ENCODE peak calls at places on chromosomes 12 and 14, in five cellular contexts. M is neural crest cell, D is upper lobe of right lung, G is fibroblast of lung, R is psoas muscle. N is an unnamed sample.

GRCh38 chr12:108616941-108617858 is 16.5 kb downstream of the SELPLG start:
- DNase-seq in M (no peak), G (no peak), D (peak; percentile 68), R (no peak), N (no peak)

GRCh38 chr12:65728913-65729793 is 95.1 kb upstream of the HMGA2 start:
- DNase-seq in D (no peak), G (no peak), M (peak; percentile 29), R (no peak), N (peak; percentile 46)

GRCh38 chr12:121239704-121240420 is 29.9 kb downstream of the P2RX4 start:
- DNase-seq in R (no peak), D (no peak), G (no peak), M (no peak), N (no peak)

GRCh38 chr12:118981285-118982201 is at the start of gene SRRM4:
- DNase-seq in D (peak; percentile 64), M (peak; percentile 83), G (no peak), R (peak; percentile 11), N (peak; percentile 97)

GRCh38 chr14:39426605-39427004 is 5.6 kb downstream of the FBXO33 start:
- DNase-seq in G (peak; percentile 58), D (no peak), R (no peak), M (no peak), N (no peak)

GRCh38 chr12:64900540-64900939 is 76.1 kb downstream of the TBC1D30 start:
- DNase-seq in D (no peak), R (no peak), M (no peak), G (peak; percentile 64), N (no peak)

GRCh38 chr14:103697196-103697595 is 18.1 kb downstream of the XRCC3 start:
- DNase-seq in R (no peak), D (no peak), G (no peak), M (no peak), N (no peak)

GRCh38 chr14:91365552-91365951 is 52.1 kb downstream of the CCDC88C start:
- DNase-seq in M (no peak), G (no peak), D (no peak), R (no peak), N (no peak)

GRCh38 chr12:10968765-10969456 is 17.8 kb downstream of the TAS2R50 start:
- DNase-seq in G (peak; percentile 76), D (no peak), R (no peak), M (no peak), N (no peak)

GRCh38 chr14:101192661-101193000 is 289.1 kb upstream of the RTL1 start:
- DNase-seq in D (peak; percentile 40), G (no peak), M (no peak), R (no peak), N (no peak)

GRCh38 chr12:126144603-126145002 is 1079.4 kb downstream of the AACS start:
- DNase-seq in D (no peak), R (no peak), M (no peak), G (no peak), N (no peak)

DNA sequence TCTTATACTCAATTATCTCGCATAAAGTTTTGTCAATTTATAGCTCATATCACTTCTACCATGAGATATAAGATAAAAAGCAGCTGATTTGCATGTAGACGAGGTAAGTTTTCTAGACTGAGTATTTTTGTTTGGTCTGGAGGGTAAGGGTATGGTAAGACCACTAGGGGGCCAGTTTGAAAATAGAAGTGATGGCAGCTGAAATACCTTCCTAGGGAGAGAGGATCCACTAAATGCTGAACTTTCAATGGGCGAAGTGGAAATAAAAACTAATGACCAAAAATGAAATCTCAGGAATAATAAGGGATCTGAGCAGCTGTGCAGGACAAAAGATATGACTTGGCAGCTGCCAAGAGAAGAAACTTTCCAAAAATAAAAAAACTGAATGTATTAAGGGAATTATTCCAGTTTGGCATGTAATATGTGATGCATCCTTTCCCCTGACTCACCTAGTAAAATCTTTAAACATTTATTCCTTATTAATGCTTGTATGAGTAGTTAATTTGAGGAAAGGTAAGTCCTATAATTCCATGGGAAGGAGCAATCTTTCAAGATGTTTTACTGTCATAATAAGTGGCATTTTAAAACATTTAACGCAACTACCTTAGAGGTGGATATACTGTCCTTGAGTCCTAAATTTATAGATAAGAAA is 754.5 kb downstream of the C12orf50 start:
- DNase-seq in M (no peak), G (peak; percentile 47), R (no peak), D (no peak), N (no peak)
- TF ChIP-seq CTCF in M (peak; percentile 70), G (peak; percentile 65), R (no peak), D (peak; percentile 31), N (peak; percentile 81)

GRCh38 chr12:92541024-92541423 is 161.8 kb upstream of the PLEKHG7 start:
- DNase-seq in R (no peak), M (no peak), G (no peak), D (no peak), N (no peak)

GRCh38 chr12:92538970-92539749 is 163.6 kb upstream of the PLEKHG7 start:
- DNase-seq in G (peak; percentile 69), D (no peak), R (no peak), M (no peak), N (no peak)

GRCh38 chr12:92537235-92537960 is 165.4 kb upstream of the PLEKHG7 start:
- DNase-seq in G (no peak), M (no peak), D (no peak), R (no peak), N (no peak)

GRCh38 chr12:92543359-92543758 is 159.4 kb upstream of the PLEKHG7 start:
- DNase-seq in G (peak; percentile 25), D (no peak), R (no peak), M (no peak), N (no peak)

GRCh38 chr12:92539966-92540791 is 162.6 kb upstream of the PLEKHG7 start:
- DNase-seq in R (no peak), M (peak; percentile 12), D (no peak), G (no peak), N (peak; percentile 79)
- TF ChIP-seq CTCF in R (no peak), M (no peak), D (no peak), G (no peak), N (peak; percentile 30)

DNA sequence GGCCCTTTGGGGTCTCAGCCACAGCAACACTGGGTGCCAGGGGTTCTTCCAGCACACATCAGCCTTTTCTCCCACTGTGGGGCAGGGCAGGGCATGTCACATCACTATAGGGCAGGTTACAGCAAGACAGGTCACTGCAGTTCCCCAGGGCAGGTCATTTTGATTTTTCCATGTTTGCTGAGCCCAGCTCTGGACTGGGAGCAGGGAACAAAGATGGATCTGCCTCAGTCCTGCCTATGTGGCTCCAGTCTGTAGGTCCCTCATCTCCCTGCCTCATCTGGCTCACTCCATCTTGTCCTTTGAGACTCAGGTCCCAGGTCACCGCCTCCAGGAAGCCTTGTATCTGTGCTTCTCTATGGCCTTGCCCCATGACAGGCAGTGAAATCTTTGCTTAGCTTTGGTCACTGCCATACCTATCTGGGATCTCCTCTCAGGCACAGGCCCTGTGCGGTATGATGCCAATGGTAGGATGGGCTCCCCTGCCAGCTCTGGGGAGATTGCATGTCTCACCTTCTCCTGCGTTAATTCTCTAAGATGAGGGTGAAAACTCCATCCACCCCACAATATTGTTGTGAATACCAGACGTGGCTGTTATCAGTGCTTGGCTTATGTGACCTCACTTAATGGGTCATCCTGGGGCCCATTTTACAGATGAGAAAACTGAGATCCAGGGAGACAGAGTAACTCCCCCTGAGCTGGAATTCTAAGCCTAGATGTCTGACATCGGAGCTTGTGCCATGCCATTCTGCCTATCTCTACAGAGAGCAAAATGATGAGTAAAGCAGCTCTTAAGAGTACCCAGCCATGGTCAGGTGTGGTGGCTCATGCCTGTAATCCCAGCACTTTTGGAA is 1.5 kb downstream of the SERPINA6 start:
- DNase-seq in G (no peak), D (no peak), R (no peak), M (no peak), N (no peak)
- TF ChIP-seq CTCF in G (no peak), D (no peak), R (no peak), M (no peak), N (no peak)

GRCh38 chr12:95351745-95352144 is 122.2 kb upstream of the METAP2 start:
- DNase-seq in G (no peak), M (no peak), R (no peak), D (no peak), N (no peak)
- TF ChIP-seq CTCF in G (no peak), M (no peak), R (peak; percentile 17), D (no peak), N (no peak)

DNA sequence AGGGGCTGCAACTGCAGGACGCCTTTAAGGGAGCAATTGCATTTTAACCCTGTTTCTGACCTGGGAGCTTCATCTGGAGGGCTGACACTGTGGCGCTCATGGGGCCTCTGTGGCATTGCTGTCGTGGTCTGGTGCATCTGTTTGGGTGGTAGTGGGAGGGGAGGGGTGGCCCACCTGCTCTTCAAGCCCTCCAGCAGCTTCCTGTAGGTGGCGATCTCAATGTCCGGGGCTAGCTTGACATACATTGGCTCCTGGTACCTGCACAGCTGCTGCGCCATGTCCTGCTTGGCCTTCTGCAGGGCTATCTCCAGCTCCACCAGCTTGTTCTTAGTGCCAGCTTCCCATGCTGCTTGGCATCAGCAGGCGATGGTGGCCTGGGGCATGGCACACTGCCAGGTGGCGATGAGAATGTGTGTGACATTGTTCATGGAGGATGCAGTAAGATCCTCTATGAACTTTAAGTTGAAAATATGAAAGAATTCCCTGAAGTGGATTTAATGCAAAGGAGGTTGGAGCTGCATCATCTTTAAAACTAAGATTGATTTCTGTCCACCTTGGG is 7.7 kb upstream of the KRT82 start:
- DNase-seq in R (no peak), D (no peak), G (no peak), M (no peak), N (no peak)
- TF ChIP-seq CTCF in R (no peak), D (no peak), G (no peak), M (no peak), N (no peak)

GRCh38 chr12:95435355-95435754 is 38.6 kb upstream of the METAP2 start:
- DNase-seq in D (no peak), M (no peak), G (no peak), R (no peak), N (no peak)
- TF ChIP-seq CTCF in D (no peak), M (no peak), G (no peak), R (no peak), N (no peak)